ENCODE peak calls at places on chromosomes 6 and 20, in eight cellular contexts. One of them, this sample, is unnamed.

GRCh38 chr6:146410851-146411595 is 132.6 kb upstream of the RAB32 start:
- DNase-seq in GM23248: no peak
- DNase-seq in COR-L47: no peak
- DNase-seq in trophoblast cell: no peak
- DNase-seq in activated gamma-delta T cell treated with Interleukin-2 at 50 U/mL for 16 hours: no peak
- DNase-seq in NT2/D1: no peak
- DNase-seq in epithelial cell of esophagus: peak
- DNase-seq in lower leg skin: no peak
- DNase-seq in this sample: no peak

GRCh38 chr6:148557796-148558457 is 188.9 kb upstream of the UST start:
- DNase-seq in GM23248: peak
- DNase-seq in COR-L47: no peak
- DNase-seq in trophoblast cell: no peak
- DNase-seq in activated gamma-delta T cell treated with Interleukin-2 at 50 U/mL for 16 hours: peak
- DNase-seq in NT2/D1: no peak
- DNase-seq in epithelial cell of esophagus: no peak
- DNase-seq in lower leg skin: no peak
- DNase-seq in this sample: peak

GRCh38 chr6:53630533-53631269 is 34.9 kb downstream of the KLHL31 start:
- DNase-seq in GM23248: no peak
- DNase-seq in COR-L47: no peak
- DNase-seq in trophoblast cell: no peak
- DNase-seq in activated gamma-delta T cell treated with Interleukin-2 at 50 U/mL for 16 hours: no peak
- DNase-seq in NT2/D1: no peak
- DNase-seq in epithelial cell of esophagus: no peak
- DNase-seq in lower leg skin: no peak
- DNase-seq in this sample: no peak

GRCh38 chr6:118580585-118581419 is 32.7 kb downstream of the PLN start:
- DNase-seq in GM23248: peak
- DNase-seq in COR-L47: no peak
- DNase-seq in trophoblast cell: peak
- DNase-seq in activated gamma-delta T cell treated with Interleukin-2 at 50 U/mL for 16 hours: peak
- DNase-seq in NT2/D1: peak
- DNase-seq in epithelial cell of esophagus: peak
- DNase-seq in lower leg skin: peak
- DNase-seq in this sample: no peak

GRCh38 chr20:59777814-59778575 is 155.4 kb downstream of the SYCP2 start:
- DNase-seq in GM23248: no peak
- DNase-seq in COR-L47: no peak
- DNase-seq in trophoblast cell: no peak
- DNase-seq in activated gamma-delta T cell treated with Interleukin-2 at 50 U/mL for 16 hours: no peak
- DNase-seq in NT2/D1: no peak
- DNase-seq in epithelial cell of esophagus: no peak
- DNase-seq in lower leg skin: peak
- DNase-seq in this sample: no peak

GRCh38 chr6:6689413-6690143 is 101.1 kb downstream of the LY86 start:
- DNase-seq in GM23248: peak
- DNase-seq in COR-L47: no peak
- DNase-seq in trophoblast cell: no peak
- DNase-seq in activated gamma-delta T cell treated with Interleukin-2 at 50 U/mL for 16 hours: no peak
- DNase-seq in NT2/D1: no peak
- DNase-seq in epithelial cell of esophagus: peak
- DNase-seq in lower leg skin: peak
- DNase-seq in this sample: no peak

GRCh38 chr6:108115598-108116058 is 41.1 kb upstream of the OSTM1 start:
- DNase-seq in GM23248: peak
- DNase-seq in COR-L47: no peak
- DNase-seq in trophoblast cell: peak
- DNase-seq in activated gamma-delta T cell treated with Interleukin-2 at 50 U/mL for 16 hours: no peak
- DNase-seq in NT2/D1: no peak
- DNase-seq in epithelial cell of esophagus: peak
- DNase-seq in lower leg skin: no peak
- DNase-seq in this sample: no peak

GRCh38 chr6:139252018-139252390 is 39.8 kb downstream of the TXLNB start:
- DNase-seq in GM23248: no peak
- DNase-seq in COR-L47: no peak
- DNase-seq in trophoblast cell: no peak
- DNase-seq in activated gamma-delta T cell treated with Interleukin-2 at 50 U/mL for 16 hours: no peak
- DNase-seq in NT2/D1: no peak
- DNase-seq in epithelial cell of esophagus: no peak
- DNase-seq in lower leg skin: no peak
- DNase-seq in this sample: no peak

GRCh38 chr20:33609504-33609903 is 52.6 kb upstream of the C20orf144 start:
- DNase-seq in GM23248: no peak
- DNase-seq in COR-L47: no peak
- DNase-seq in trophoblast cell: no peak
- DNase-seq in activated gamma-delta T cell treated with Interleukin-2 at 50 U/mL for 16 hours: no peak
- DNase-seq in NT2/D1: no peak
- DNase-seq in epithelial cell of esophagus: no peak
- DNase-seq in lower leg skin: no peak
- DNase-seq in this sample: no peak

GRCh38 chr6:111781055-111781708 is 92.1 kb downstream of the FYN start:
- DNase-seq in GM23248: peak
- DNase-seq in COR-L47: no peak
- DNase-seq in trophoblast cell: no peak
- DNase-seq in activated gamma-delta T cell treated with Interleukin-2 at 50 U/mL for 16 hours: no peak
- DNase-seq in NT2/D1: no peak
- DNase-seq in epithelial cell of esophagus: peak
- DNase-seq in lower leg skin: no peak
- DNase-seq in this sample: no peak

GRCh38 chr6:149128489-149129145 is 188.9 kb upstream of the TAB2 start:
- DNase-seq in GM23248: no peak
- DNase-seq in COR-L47: no peak
- DNase-seq in trophoblast cell: no peak
- DNase-seq in activated gamma-delta T cell treated with Interleukin-2 at 50 U/mL for 16 hours: peak
- DNase-seq in NT2/D1: no peak
- DNase-seq in epithelial cell of esophagus: no peak
- DNase-seq in lower leg skin: no peak
- DNase-seq in this sample: no peak

GRCh38 chr20:3115190-3116107 is 30.9 kb upstream of the AVP start:
- DNase-seq in GM23248: peak
- DNase-seq in COR-L47: peak
- DNase-seq in trophoblast cell: peak
- DNase-seq in activated gamma-delta T cell treated with Interleukin-2 at 50 U/mL for 16 hours: no peak
- DNase-seq in NT2/D1: peak
- DNase-seq in epithelial cell of esophagus: peak
- DNase-seq in lower leg skin: no peak
- DNase-seq in this sample: no peak

GRCh38 chr20:42714298-42715141 is 475.2 kb downstream of the PTPRT start:
- DNase-seq in GM23248: no peak
- DNase-seq in COR-L47: no peak
- DNase-seq in trophoblast cell: no peak
- DNase-seq in activated gamma-delta T cell treated with Interleukin-2 at 50 U/mL for 16 hours: no peak
- DNase-seq in NT2/D1: no peak
- DNase-seq in epithelial cell of esophagus: no peak
- DNase-seq in lower leg skin: no peak
- DNase-seq in this sample: no peak

GRCh38 chr20:44031001-44031574 is 116.4 kb downstream of the TOX2 start:
- DNase-seq in GM23248: no peak
- DNase-seq in COR-L47: no peak
- DNase-seq in trophoblast cell: no peak
- DNase-seq in activated gamma-delta T cell treated with Interleukin-2 at 50 U/mL for 16 hours: no peak
- DNase-seq in NT2/D1: no peak
- DNase-seq in epithelial cell of esophagus: no peak
- DNase-seq in lower leg skin: peak
- DNase-seq in this sample: no peak

GRCh38 chr6:133977983-133978895 is 25.2 kb downstream of the TBPL1 start:
- DNase-seq in GM23248: peak
- DNase-seq in COR-L47: no peak
- DNase-seq in trophoblast cell: no peak
- DNase-seq in activated gamma-delta T cell treated with Interleukin-2 at 50 U/mL for 16 hours: no peak
- DNase-seq in NT2/D1: no peak
- DNase-seq in epithelial cell of esophagus: peak
- DNase-seq in lower leg skin: no peak
- DNase-seq in this sample: no peak

GRCh38 chr20:43744966-43745733 is 18.3 kb upstream of the GTSF1L start:
- DNase-seq in GM23248: no peak
- DNase-seq in COR-L47: no peak
- DNase-seq in trophoblast cell: no peak
- DNase-seq in activated gamma-delta T cell treated with Interleukin-2 at 50 U/mL for 16 hours: no peak
- DNase-seq in NT2/D1: no peak
- DNase-seq in epithelial cell of esophagus: no peak
- DNase-seq in lower leg skin: no peak
- DNase-seq in this sample: no peak

GRCh38 chr6:24125980-24126379 is at the start of gene NRSN1:
- DNase-seq in GM23248: no peak
- DNase-seq in COR-L47: peak
- DNase-seq in trophoblast cell: no peak
- DNase-seq in activated gamma-delta T cell treated with Interleukin-2 at 50 U/mL for 16 hours: no peak
- DNase-seq in NT2/D1: peak
- DNase-seq in epithelial cell of esophagus: peak
- DNase-seq in lower leg skin: no peak
- DNase-seq in this sample: no peak

This sample was measured in stimulated activated naive CD4-positive, alpha-beta T cell treated with Interleukin-2 at 50 U/mL for 16 hours.